ENCODE peak calls at places on chromosomes 16 and 17, in eight cellular contexts. Y is HL-60, U is Peyer's patch, O is A549, M is stomach, N is H9, P is right lobe of liver, T is ovary. V is an unnamed sample.

GRCh38 chr17:80058311-80058955 is 22.0 kb downstream of the CCDC40 start:
- DNase-seq in O (no peak), N (no peak), T (no peak), M (no peak), U (no peak), P (no peak), Y (no peak), V (no peak)

GRCh38 chr17:68248199-68248825 is 469 bp downstream of the AMZ2 start:
- DNase-seq in N (no peak), T (peak; percentile 84), U (no peak), O (peak; percentile 42), Y (no peak), M (peak; percentile 49), P (no peak), V (peak; percentile 30)

GRCh38 chr17:76727745-76728456 is 1.3 kb downstream of the METTL23 start:
- DNase-seq in U (peak; percentile 54), T (no peak), M (no peak), O (no peak), P (no peak), N (no peak), Y (peak; percentile 37), V (no peak)

GRCh38 chr17:69358688-69359596 is 32.0 kb upstream of the ABCA5 start:
- DNase-seq in O (no peak), T (no peak), M (no peak), P (no peak), N (peak; percentile 88), U (no peak), Y (no peak), V (no peak)

GRCh38 chr17:57625957-57626356 is 119.1 kb downstream of the CCDC182 start:
- DNase-seq in U (no peak), M (no peak), O (no peak), Y (no peak), N (no peak), P (no peak), T (no peak), V (no peak)

GRCh38 chr17:6279659-6280058 is 155.3 kb downstream of the AIPL1 start:
- DNase-seq in Y (no peak), U (peak; percentile 67), O (no peak), P (no peak), N (peak; percentile 94), T (no peak), M (no peak), V (peak; percentile 93)

GRCh38 chr16:31875112-31875803 is 1.7 kb downstream of the ZNF267 start:
- DNase-seq in P (no peak), O (no peak), T (no peak), U (no peak), N (no peak), M (no peak), Y (no peak), V (no peak)

GRCh38 chr17:49987681-49988441 is 7.2 kb downstream of the DLX3 start:
- DNase-seq in M (no peak), N (peak; percentile 50), Y (no peak), U (peak; percentile 38), T (peak; percentile 12), P (no peak), O (no peak), V (peak; percentile 32)

GRCh38 chr17:72135546-72136325 is 14.9 kb downstream of the SOX9 start:
- DNase-seq in N (no peak), M (no peak), U (no peak), T (no peak), Y (no peak), P (no peak), O (no peak), V (no peak)

GRCh38 chr17:64694207-64694606 is 32.1 kb upstream of the SMURF2 start:
- DNase-seq in O (peak; percentile 66), M (peak; percentile 87), T (peak; percentile 27), U (peak; percentile 61), Y (no peak), N (no peak), P (peak; percentile 76), V (no peak)

GRCh38 chr17:66548158-66548557 is 245.7 kb downstream of the PRKCA start:
- DNase-seq in Y (no peak), O (no peak), U (no peak), P (no peak), N (no peak), M (no peak), T (no peak), V (no peak)

GRCh38 chr17:78140169-78141051 is 5.8 kb upstream of the C17orf99 start:
- DNase-seq in N (peak; percentile 100), U (peak; percentile 97), M (peak; percentile 96), Y (peak; percentile 98), O (peak; percentile 90), T (peak; percentile 70), P (peak; percentile 95), V (peak; percentile 96)

GRCh38 chr16:69772560-69773254 is 10.6 kb downstream of the WWP2 start:
- DNase-seq in O (no peak), M (no peak), T (no peak), N (no peak), U (no peak), P (no peak), Y (no peak), V (no peak)

GRCh38 chr17:49932131-49932723 is 36.8 kb upstream of the DLX4 start:
- DNase-seq in N (no peak), T (no peak), Y (no peak), O (no peak), U (no peak), P (no peak), M (no peak), V (no peak)

GRCh38 chr16:48347980-48348379 is 37.2 kb downstream of the SIAH1 start:
- DNase-seq in M (no peak), U (no peak), N (no peak), O (no peak), T (no peak), P (no peak), Y (no peak), V (no peak)

DNA sequence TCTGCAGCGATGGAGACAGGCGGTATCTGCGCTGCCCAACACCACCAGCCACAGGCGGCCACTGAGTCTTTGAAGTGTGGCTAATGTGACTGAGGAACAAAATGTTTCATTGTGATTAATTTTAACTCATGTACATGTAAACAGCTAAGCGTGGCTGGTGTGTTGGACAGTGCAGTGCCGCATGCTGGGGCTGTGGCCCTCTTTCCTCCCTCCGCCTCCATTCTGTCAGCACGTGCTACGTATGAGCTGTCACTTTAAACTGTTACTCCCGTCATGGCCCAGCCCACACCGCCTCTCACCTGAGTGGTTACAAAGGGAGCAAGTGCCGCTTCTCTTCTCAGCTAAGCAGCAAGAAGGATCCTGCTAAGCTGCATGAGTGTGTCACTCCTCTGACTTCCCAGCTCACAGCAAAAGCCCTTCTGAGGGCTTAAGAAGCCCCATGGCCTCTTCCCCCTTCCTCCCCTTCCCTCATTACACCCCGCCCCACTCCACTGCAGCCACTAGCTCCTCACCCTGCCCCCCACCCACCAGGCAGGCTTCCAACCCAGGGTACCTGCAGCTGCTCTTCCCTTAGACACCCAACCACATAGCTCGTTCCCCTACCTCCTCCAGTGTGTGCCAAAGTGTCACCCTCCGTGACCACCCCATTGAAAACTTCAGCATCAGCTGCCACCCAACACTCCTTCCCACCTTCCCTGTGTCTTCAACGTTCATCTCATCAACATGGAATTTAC is 15.0 kb downstream of the HASPIN start:
- DNase-seq in Y (no peak), U (peak; percentile 73), T (no peak), N (no peak), O (no peak), P (no peak), M (peak; percentile 73), V (peak; percentile 46)
- H3K27ac ChIP-seq in Y (no peak overlapping the region), U (peak overlapping the region; percentile 78), T (no peak overlapping the region), N (no peak overlapping the region), O (peak overlapping the region; percentile 25), P (no peak overlapping the region), M (peak overlapping the region; percentile 50), V (no peak overlapping the region)

GRCh38 chr16:82835487-82836160 is 208.9 kb downstream of the CDH13 start:
- DNase-seq in Y (no peak), T (no peak), N (no peak), U (no peak), P (no peak), O (no peak), M (no peak), V (no peak)

GRCh38 chr16:82834156-82834758 is 207.5 kb downstream of the CDH13 start:
- DNase-seq in N (no peak), T (no peak), P (no peak), U (no peak), M (no peak), Y (no peak), O (no peak), V (no peak)

GRCh38 chr16:82830944-82831343 is 204.2 kb downstream of the CDH13 start:
- DNase-seq in Y (no peak), U (no peak), P (no peak), M (no peak), N (no peak), T (no peak), O (no peak), V (no peak)

DNA sequence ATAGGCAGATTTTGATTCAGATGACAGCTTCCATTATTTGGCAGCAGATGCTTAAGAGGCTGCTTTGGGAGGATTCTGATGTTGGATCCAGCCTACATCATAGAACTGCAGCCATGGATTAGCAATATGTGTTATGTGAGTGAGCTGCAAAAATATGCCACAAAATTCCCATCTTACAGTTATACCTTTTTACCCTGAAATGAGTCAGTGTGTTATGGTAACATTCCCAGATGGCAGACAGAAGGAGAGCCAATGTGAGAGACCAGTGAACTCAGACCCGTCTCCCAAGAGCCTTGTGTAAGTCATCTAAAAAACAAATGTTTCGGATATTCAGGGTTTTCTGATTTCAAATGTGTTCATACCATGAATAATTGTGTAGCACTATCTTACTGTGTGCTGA is 206.1 kb downstream of the CDH13 start:
- DNase-seq in N (no peak), O (no peak), P (no peak), U (no peak), Y (no peak), M (no peak), T (no peak), V (no peak)
- TF ChIP-seq CTCF in N (no peak), O (no peak), P (no peak), U (no peak), Y (no peak), M (no peak), T (no peak), V (no peak)

GRCh38 chr16:54193013-54193655 is 93.5 kb downstream of the IRX3 start:
- DNase-seq in T (no peak), P (no peak), U (no peak), Y (no peak), N (no peak), O (no peak), M (no peak), V (no peak)
- H3K27ac ChIP-seq in T (no peak overlapping the region), P (no peak overlapping the region), U (no peak overlapping the region), Y (no peak overlapping the region), N (no peak overlapping the region), O (peak overlapping the region; percentile 44), M (no peak overlapping the region), V (no peak overlapping the region)

GRCh38 chr17:2365132-2365531 is 27.8 kb downstream of the SGSM2 start:
- DNase-seq in P (no peak), M (no peak), O (no peak), N (no peak), U (no peak), Y (no peak), T (no peak), V (no peak)

GRCh38 chr17:2368383-2368782 is 31.1 kb downstream of the SGSM2 start:
- DNase-seq in T (no peak), P (no peak), U (no peak), N (no peak), Y (no peak), O (no peak), M (no peak), V (no peak)

GRCh38 chr17:2369039-2369438 is 31.7 kb downstream of the SGSM2 start:
- DNase-seq in U (no peak), Y (no peak), T (no peak), M (no peak), N (no peak), P (no peak), O (no peak), V (no peak)

GRCh38 chr17:2364132-2365116 is 27.1 kb downstream of the SGSM2 start:
- DNase-seq in U (no peak), T (no peak), Y (no peak), P (no peak), M (no peak), N (no peak), O (no peak), V (no peak)

GRCh38 chr17:2366747-2367494 is 29.6 kb downstream of the SGSM2 start:
- DNase-seq in U (no peak), N (peak; percentile 85), P (no peak), Y (no peak), O (peak; percentile 31), T (no peak), M (no peak), V (no peak)
- TF ChIP-seq CTCF in U (no peak), N (peak; percentile 73), P (no peak), Y (no peak), O (peak; percentile 43), T (no peak), M (no peak), V (no peak)

V was measured in RWPE1.